ENCODE peak calls at places on chromosomes 6 and 20, in four cellular contexts. E is activated CD4-positive, alpha-beta T cell treated with anti-CD3 and anti-CD28 coated beads, Interleukin-2, amount 50 U/mL, for 4 hours; W is activated T-cell treated with anti-CD3 and anti-CD28 coated beads for 1 hour; V is stimulated activated CD4-positive, alpha-beta T cell treated with anti-CD3 and anti-CD28 coated beads, Interleukin-4, amount 100 ng/mL, for 1 hour. D is an unnamed sample.

GRCh38 chr20:41783423-41784220 is 165.4 kb upstream of the CHD6 start:
- DNase-seq in E (no peak), W (no peak), V (no peak), D (no peak)

GRCh38 chr6:36666726-36667591 is 11.6 kb upstream of the CDKN1A start:
- DNase-seq in E (no peak), W (no peak), V (no peak), D (peak; percentile 77)

GRCh38 chr6:56246941-56247653 is at the start of gene COL21A1:
- DNase-seq in E (no peak), W (no peak), V (no peak), D (no peak)

GRCh38 chr6:41566961-41567360 is 20.8 kb downstream of the FOXP4 start:
- DNase-seq in E (no peak), W (no peak), V (no peak), D (no peak)

GRCh38 chr6:95686858-95687257 is 109.5 kb downstream of the MANEA start:
- DNase-seq in E (no peak), W (no peak), V (no peak), D (no peak)

GRCh38 chr6:105667061-105667460 is 264.2 kb upstream of the PREP start:
- DNase-seq in E (no peak), W (no peak), V (no peak), D (no peak)

GRCh38 chr20:1186367-1186991 is 1.7 kb upstream of the TMEM74B start:
- DNase-seq in E (no peak), W (no peak), V (no peak), D (no peak)

GRCh38 chr6:61809004-61809595 is 476.9 kb downstream of the KHDRBS2 start:
- DNase-seq in E (no peak), W (no peak), V (no peak), D (no peak)

GRCh38 chr20:37239026-37239451 is 22.6 kb downstream of the GHRH start:
- DNase-seq in E (no peak), W (no peak), V (no peak), D (no peak)

GRCh38 chr6:150409576-150410066 is 40.8 kb downstream of the IYD start:
- DNase-seq in E (no peak), W (no peak), V (no peak), D (no peak)

GRCh38 chr6:125066964-125067363 is 86.6 kb upstream of the TPD52L1 start:
- DNase-seq in E (no peak), W (no peak), V (no peak), D (no peak)

GRCh38 chr6:112231609-112232060 is 22.7 kb downstream of the LAMA4 start:
- DNase-seq in E (no peak), W (no peak), V (no peak), D (no peak)

GRCh38 chr6:151690768-151691562 is 116.5 kb upstream of the ESR1 start:
- DNase-seq in E (no peak), W (no peak), V (no peak), D (no peak)

GRCh38 chr6:66675906-66676305 is 968.9 kb upstream of the EYS start:
- DNase-seq in E (no peak), W (no peak), V (no peak), D (no peak)

GRCh38 chr6:133951881-133952814 is 876 bp upstream of the TBPL1 start:
- DNase-seq in E (peak; percentile 37), W (peak; percentile 24), V (peak; percentile 36), D (peak; percentile 71)

GRCh38 chr20:32227744-32228688 is 20.3 kb downstream of the POFUT1 start:
- DNase-seq in E (no peak), W (no peak), V (no peak), D (no peak)

GRCh38 chr20:2799271-2799670 is 1.2 kb downstream of the CPXM1 start:
- DNase-seq in E (no peak), W (no peak), V (no peak), D (no peak)

GRCh38 chr6:15481892-15482291 is 180.9 kb downstream of the DTNBP1 start:
- DNase-seq in E (peak; percentile 24), W (no peak), V (no peak), D (no peak)

GRCh38 chr6:165663283-165663735 is 268 bp upstream of the PDE10A start:
- DNase-seq in E (no peak), W (no peak), V (no peak), D (no peak)

GRCh38 chr6:155958550-155958949 is 502.9 kb upstream of the NOX3 start:
- DNase-seq in E (no peak), W (no peak), V (no peak), D (no peak)

GRCh38 chr6:45448417-45449389 is 71.0 kb upstream of the SUPT3H start:
- DNase-seq in E (no peak), W (no peak), V (no peak), D (no peak)

GRCh38 chr6:87718662-87719433 is 16.8 kb upstream of the AKIRIN2 start:
- DNase-seq in E (no peak), W (no peak), V (no peak), D (no peak)

GRCh38 chr6:3869284-3869631 is 20.1 kb downstream of the FAM50B start:
- DNase-seq in E (no peak), W (no peak), V (no peak), D (no peak)

GRCh38 chr20:49794336-49795124 is 18.1 kb upstream of the SLC9A8 start:
- DNase-seq in E (no peak), W (no peak), V (no peak), D (no peak)

GRCh38 chr6:128731249-128732165 is 151.4 kb upstream of the LAMA2 start:
- DNase-seq in E (no peak), W (no peak), V (no peak), D (peak; percentile 71)

GRCh38 chr20:44976698-44977097 is 10.4 kb downstream of the STK4 start:
- DNase-seq in E (no peak), W (no peak), V (no peak), D (no peak)